ENCODE peak calls at places on chromosomes 6 and 20, in six cellular contexts. S, W, A, R, N and L are unnamed samples.

GRCh38 chr20:58669287-58670006 is 18.4 kb downstream of the STX16 start:
- DNase-seq in A (no peak), R (no peak), W (no peak), S (no peak), N (no peak), L (no peak)

GRCh38 chr6:51541847-51542246 is 545.6 kb downstream of the PKHD1 start:
- DNase-seq in N (no peak), A (no peak), R (no peak), S (peak; percentile 17), W (no peak), L (no peak)

GRCh38 chr6:15674690-15675386 is 12.0 kb upstream of the DTNBP1 start:
- DNase-seq in W (no peak), A (no peak), N (no peak), S (no peak), R (no peak), L (no peak)

GRCh38 chr20:25310268-25310920 is 62.5 kb downstream of the PYGB start:
- DNase-seq in S (peak; percentile 91), N (peak; percentile 58), A (peak; percentile 84), W (peak; percentile 88), R (no peak), L (no peak)

GRCh38 chr6:88302769-88303230 is 136.7 kb upstream of the CNR1 start:
- DNase-seq in W (no peak), S (no peak), R (no peak), N (no peak), A (no peak), L (no peak)

GRCh38 chr6:106444777-106445507 is 84.4 kb downstream of the CRYBG1 start:
- DNase-seq in S (peak; percentile 81), A (peak; percentile 80), N (no peak), W (peak; percentile 72), R (no peak), L (no peak)

GRCh38 chr6:133241901-133242760 is 974 bp downstream of the EYA4 start:
- DNase-seq in S (peak; percentile 12), R (no peak), A (no peak), N (no peak), W (no peak), L (no peak)

GRCh38 chr20:49517509-49518100 is 35.1 kb upstream of the KCNB1 start:
- DNase-seq in A (no peak), N (no peak), S (no peak), W (no peak), R (no peak), L (no peak)

GRCh38 chr6:4358414-4359107 is 223.2 kb upstream of the ECI2 start:
- DNase-seq in W (peak; percentile 100), N (peak; percentile 66), A (peak; percentile 96), R (no peak), S (peak; percentile 93), L (peak; percentile 10)

GRCh38 chr20:31497838-31498540 is 16.3 kb upstream of the HM13 start:
- DNase-seq in A (no peak), S (peak; percentile 26), W (peak; percentile 89), R (no peak), N (no peak), L (no peak)

GRCh38 chr6:106108129-106108528 is 22.0 kb downstream of the PRDM1 start:
- DNase-seq in W (no peak), N (no peak), R (no peak), S (no peak), A (no peak), L (no peak)

GRCh38 chr20:33074675-33075074 is 4.8 kb upstream of the BPIFB4 start:
- DNase-seq in S (no peak), A (no peak), R (no peak), N (no peak), W (no peak), L (no peak)